ENCODE peak calls at places on chromosomes 16 and 17, in ten cellular contexts. D, G, K, Z, B, Q, X, W, C and F are unnamed samples.

GRCh38 chr17:50637829-50638571 is 3.3 kb downstream of the ABCC3 start:
- DNase-seq in D (no peak), G (no peak), K (peak; percentile 49), Z (no peak), B (no peak), Q (no peak), X (no peak), W (no peak), C (no peak), F (no peak)

GRCh38 chr17:81424151-81424550 is 28.9 kb downstream of the BAHCC1 start:
- DNase-seq in D (no peak), G (no peak), K (no peak), Z (no peak), B (peak; percentile 65), Q (no peak), X (no peak), W (no peak), C (no peak), F (no peak)

GRCh38 chr16:337975-338575 is 14.4 kb downstream of the AXIN1 start:
- DNase-seq in D (no peak), G (no peak), K (no peak), Z (no peak), B (no peak), Q (no peak), X (no peak), W (no peak), C (no peak), F (no peak)

GRCh38 chr16:87692756-87693155 is 73.0 kb downstream of the KLHDC4 start:
- DNase-seq in D (no peak), G (no peak), K (no peak), Z (no peak), B (no peak), Q (no peak), X (no peak), W (no peak), C (no peak), F (no peak)

GRCh38 chr16:57372372-57373116 is at the start of gene CX3CL1:
- DNase-seq in D (no peak), G (peak; percentile 76), K (peak; percentile 95), Z (peak; percentile 75), B (peak; percentile 49), Q (peak; percentile 53), X (no peak), W (no peak), C (no peak), F (no peak)

GRCh38 chr17:69696645-69697044 is 282.1 kb downstream of the MAP2K6 start:
- DNase-seq in D (no peak), G (no peak), K (no peak), Z (no peak), B (no peak), Q (no peak), X (no peak), W (no peak), C (no peak), F (no peak)

GRCh38 chr17:31428111-31428510 is 36.6 kb downstream of the RAB11FIP4 start:
- DNase-seq in D (no peak), G (no peak), K (peak; percentile 56), Z (no peak), B (no peak), Q (no peak), X (no peak), W (no peak), C (no peak), F (no peak)

GRCh38 chr16:4847774-4848587 is 700 bp downstream of the UBN1 start:
- DNase-seq in D (no peak), G (peak; percentile 59), K (no peak), Z (peak; percentile 67), B (peak; percentile 84), Q (peak; percentile 57), X (no peak), W (peak; percentile 89), C (no peak), F (peak; percentile 57)

GRCh38 chr16:51049678-51050378 is 101.2 kb downstream of the SALL1 start:
- DNase-seq in D (no peak), G (no peak), K (no peak), Z (no peak), B (no peak), Q (no peak), X (no peak), W (no peak), C (no peak), F (no peak)

GRCh38 chr16:88883117-88883895 is 16.8 kb upstream of the PABPN1L start:
- DNase-seq in D (peak; percentile 57), G (no peak), K (no peak), Z (no peak), B (no peak), Q (no peak), X (no peak), W (no peak), C (no peak), F (no peak)

GRCh38 chr16:19680972-19681371 is 37.1 kb downstream of the KNOP1 start:
- DNase-seq in D (no peak), G (no peak), K (no peak), Z (no peak), B (no peak), Q (no peak), X (no peak), W (no peak), C (no peak), F (no peak)

GRCh38 chr17:42221886-42222745 is 27.8 kb upstream of the GHDC start:
- DNase-seq in D (no peak), G (peak; percentile 41), K (no peak), Z (no peak), B (peak; percentile 77), Q (peak; percentile 61), X (peak; percentile 38), W (no peak), C (no peak), F (peak; percentile 59)

GRCh38 chr17:49741009-49741691 is 22.8 kb downstream of the FAM117A start:
- DNase-seq in D (no peak), G (no peak), K (no peak), Z (no peak), B (no peak), Q (no peak), X (no peak), W (no peak), C (peak; percentile 65), F (no peak)

GRCh38 chr17:5584971-5585794 is 874 bp upstream of the NLRP1 start:
- DNase-seq in D (peak; percentile 25), G (no peak), K (no peak), Z (no peak), B (no peak), Q (peak; percentile 65), X (no peak), W (peak; percentile 86), C (no peak), F (peak; percentile 74)